ENCODE peak calls at places on chromosomes 16 and 17, in five cellular contexts. One of them, this sample, is unnamed.

GRCh38 chr17:81400939-81401726 is 5.9 kb downstream of the BAHCC1 start:
- DNase-seq in adrenal gland: no peak
- DNase-seq in progenitor cell of endocrine pancreas: no peak
- DNase-seq in cortex of kidney: no peak
- DNase-seq in ureter: no peak
- DNase-seq in this sample: no peak

GRCh38 chr16:3868967-3869366 is 11.5 kb downstream of the CREBBP start:
- DNase-seq in adrenal gland: no peak
- DNase-seq in progenitor cell of endocrine pancreas: no peak
- DNase-seq in cortex of kidney: no peak
- DNase-seq in ureter: no peak
- DNase-seq in this sample: no peak

GRCh38 chr16:27465483-27465879 is 63.5 kb downstream of the IL21R start:
- DNase-seq in adrenal gland: no peak
- DNase-seq in progenitor cell of endocrine pancreas: no peak
- DNase-seq in cortex of kidney: no peak
- DNase-seq in ureter: no peak
- DNase-seq in this sample: no peak

GRCh38 chr16:82061861-82062525 is 26.9 kb downstream of the HSD17B2 start:
- DNase-seq in adrenal gland: no peak
- DNase-seq in progenitor cell of endocrine pancreas: no peak
- DNase-seq in cortex of kidney: no peak
- DNase-seq in ureter: no peak
- DNase-seq in this sample: no peak

GRCh38 chr17:34173221-34173620 is 81.9 kb upstream of the CCL2 start:
- DNase-seq in adrenal gland: no peak
- DNase-seq in progenitor cell of endocrine pancreas: no peak
- DNase-seq in cortex of kidney: no peak
- DNase-seq in ureter: no peak
- DNase-seq in this sample: no peak

GRCh38 chr17:28513476-28513875 is 7.3 kb downstream of the FOXN1 start:
- DNase-seq in adrenal gland: no peak
- DNase-seq in progenitor cell of endocrine pancreas: no peak
- DNase-seq in cortex of kidney: no peak
- DNase-seq in ureter: no peak
- DNase-seq in this sample: no peak

GRCh38 chr17:81422776-81423697 is 27.8 kb downstream of the BAHCC1 start:
- DNase-seq in adrenal gland: peak; percentile 94
- DNase-seq in progenitor cell of endocrine pancreas: no peak
- DNase-seq in cortex of kidney: no peak
- DNase-seq in ureter: peak; percentile 82
- DNase-seq in this sample: peak; percentile 96

GRCh38 chr17:2054262-2054739 is 602 bp upstream of the HIC1 start:
- DNase-seq in adrenal gland: peak; percentile 64
- DNase-seq in progenitor cell of endocrine pancreas: no peak
- DNase-seq in cortex of kidney: no peak
- DNase-seq in ureter: no peak
- DNase-seq in this sample: no peak

GRCh38 chr17:28925912-28926365 is 23.1 kb upstream of the DHRS13 start:
- DNase-seq in adrenal gland: no peak
- DNase-seq in progenitor cell of endocrine pancreas: no peak
- DNase-seq in cortex of kidney: no peak
- DNase-seq in ureter: no peak
- DNase-seq in this sample: no peak

GRCh38 chr17:81391964-81392908 is 3.0 kb upstream of the BAHCC1 start:
- DNase-seq in adrenal gland: peak; percentile 62
- DNase-seq in progenitor cell of endocrine pancreas: no peak
- DNase-seq in cortex of kidney: no peak
- DNase-seq in ureter: no peak
- DNase-seq in this sample: no peak

GRCh38 chr16:67395458-67396158 is 2.3 kb upstream of the TPPP3 start:
- DNase-seq in adrenal gland: no peak
- DNase-seq in progenitor cell of endocrine pancreas: no peak
- DNase-seq in cortex of kidney: no peak
- DNase-seq in ureter: no peak
- DNase-seq in this sample: no peak

GRCh38 chr17:420479-421175 is 68.0 kb upstream of the RPH3AL start:
- DNase-seq in adrenal gland: no peak
- DNase-seq in progenitor cell of endocrine pancreas: no peak
- DNase-seq in cortex of kidney: no peak
- DNase-seq in ureter: no peak
- DNase-seq in this sample: no peak

GRCh38 chr17:64198711-64199110 is 64.3 kb downstream of the TEX2 start:
- DNase-seq in adrenal gland: no peak
- DNase-seq in progenitor cell of endocrine pancreas: no peak
- DNase-seq in cortex of kidney: no peak
- DNase-seq in ureter: no peak
- DNase-seq in this sample: no peak

GRCh38 chr17:19388791-19389190 is 1.8 kb upstream of the MFAP4 start:
- DNase-seq in adrenal gland: peak; percentile 95
- DNase-seq in progenitor cell of endocrine pancreas: no peak
- DNase-seq in cortex of kidney: no peak
- DNase-seq in ureter: no peak
- DNase-seq in this sample: peak; percentile 64

GRCh38 chr16:81696959-81697293 is 82.2 kb upstream of the PLCG2 start:
- DNase-seq in adrenal gland: no peak
- DNase-seq in progenitor cell of endocrine pancreas: no peak
- DNase-seq in cortex of kidney: no peak
- DNase-seq in ureter: no peak
- DNase-seq in this sample: no peak

GRCh38 chr17:77445908-77446535 is 305.3 kb downstream of the SEC14L1 start:
- DNase-seq in adrenal gland: no peak
- DNase-seq in progenitor cell of endocrine pancreas: no peak
- DNase-seq in cortex of kidney: no peak
- DNase-seq in ureter: no peak
- DNase-seq in this sample: no peak

GRCh38 chr16:6903671-6904070 is 429.0 kb upstream of the RBFOX1 start:
- DNase-seq in adrenal gland: no peak
- DNase-seq in progenitor cell of endocrine pancreas: no peak
- DNase-seq in cortex of kidney: no peak
- DNase-seq in ureter: no peak
- DNase-seq in this sample: no peak

GRCh38 chr16:53821487-53821886 is 117.5 kb downstream of the FTO start:
- DNase-seq in adrenal gland: no peak
- DNase-seq in progenitor cell of endocrine pancreas: no peak
- DNase-seq in cortex of kidney: no peak
- DNase-seq in ureter: no peak
- DNase-seq in this sample: no peak

This sample was measured in coronary artery.